ENCODE peak calls at places on chromosome 15, in eight cellular contexts. One of them, this sample, is unnamed.

GRCh38 chr15:28147827-28148226 is 48.7 kb upstream of the OCA2 start:
- DNase-seq in activated naive CD4-positive, alpha-beta T cell: no peak
- DNase-seq in tibial nerve: no peak
- DNase-seq in H4: no peak
- DNase-seq in A549: no peak
- DNase-seq in H54: no peak
- DNase-seq in HCT116: no peak
- DNase-seq in cardiac fibroblast: peak; percentile 17
- DNase-seq in this sample: peak; percentile 18

GRCh38 chr15:100252779-100253417 is 88.9 kb downstream of the ADAMTS17 start:
- DNase-seq in activated naive CD4-positive, alpha-beta T cell: no peak
- DNase-seq in tibial nerve: no peak
- DNase-seq in H4: no peak
- DNase-seq in A549: no peak
- DNase-seq in H54: no peak
- DNase-seq in HCT116: no peak
- DNase-seq in cardiac fibroblast: no peak
- DNase-seq in this sample: no peak

GRCh38 chr15:30877070-30877469 is 26.6 kb upstream of the FAN1 start:
- DNase-seq in activated naive CD4-positive, alpha-beta T cell: no peak
- DNase-seq in tibial nerve: no peak
- DNase-seq in H4: no peak
- DNase-seq in A549: no peak
- DNase-seq in H54: no peak
- DNase-seq in HCT116: no peak
- DNase-seq in cardiac fibroblast: no peak
- DNase-seq in this sample: no peak

GRCh38 chr15:48856947-48857346 is 21.0 kb upstream of the EID1 start:
- DNase-seq in activated naive CD4-positive, alpha-beta T cell: no peak
- DNase-seq in tibial nerve: no peak
- DNase-seq in H4: peak; percentile 81
- DNase-seq in A549: no peak
- DNase-seq in H54: no peak
- DNase-seq in HCT116: no peak
- DNase-seq in cardiac fibroblast: no peak
- DNase-seq in this sample: peak; percentile 44

GRCh38 chr15:61653110-61653509 is 407.1 kb downstream of the VPS13C start:
- DNase-seq in activated naive CD4-positive, alpha-beta T cell: no peak
- DNase-seq in tibial nerve: peak; percentile 55
- DNase-seq in H4: peak; percentile 12
- DNase-seq in A549: no peak
- DNase-seq in H54: no peak
- DNase-seq in HCT116: no peak
- DNase-seq in cardiac fibroblast: no peak
- DNase-seq in this sample: no peak

GRCh38 chr15:32119694-32120330 is 89.5 kb downstream of the CHRNA7 start:
- DNase-seq in activated naive CD4-positive, alpha-beta T cell: no peak
- DNase-seq in tibial nerve: no peak
- DNase-seq in H4: no peak
- DNase-seq in A549: no peak
- DNase-seq in H54: no peak
- DNase-seq in HCT116: no peak
- DNase-seq in cardiac fibroblast: no peak
- DNase-seq in this sample: no peak

GRCh38 chr15:73716417-73716816 is 32.2 kb downstream of the CD276 start:
- DNase-seq in activated naive CD4-positive, alpha-beta T cell: no peak
- DNase-seq in tibial nerve: no peak
- DNase-seq in H4: no peak
- DNase-seq in A549: no peak
- DNase-seq in H54: no peak
- DNase-seq in HCT116: no peak
- DNase-seq in cardiac fibroblast: no peak
- DNase-seq in this sample: no peak

GRCh38 chr15:67832031-67832551 is 6.8 kb downstream of the SKOR1 start:
- DNase-seq in activated naive CD4-positive, alpha-beta T cell: no peak
- DNase-seq in tibial nerve: no peak
- DNase-seq in H4: peak; percentile 39
- DNase-seq in A549: no peak
- DNase-seq in H54: no peak
- DNase-seq in HCT116: no peak
- DNase-seq in cardiac fibroblast: peak; percentile 55
- DNase-seq in this sample: no peak

GRCh38 chr15:78461171-78461881 is 23.3 kb downstream of the IREB2 start:
- DNase-seq in activated naive CD4-positive, alpha-beta T cell: no peak
- DNase-seq in tibial nerve: no peak
- DNase-seq in H4: no peak
- DNase-seq in A549: no peak
- DNase-seq in H54: no peak
- DNase-seq in HCT116: no peak
- DNase-seq in cardiac fibroblast: peak; percentile 31
- DNase-seq in this sample: no peak

GRCh38 chr15:67531379-67532059 is 10.6 kb downstream of the C15orf61 start:
- DNase-seq in activated naive CD4-positive, alpha-beta T cell: no peak
- DNase-seq in tibial nerve: no peak
- DNase-seq in H4: no peak
- DNase-seq in A549: no peak
- DNase-seq in H54: no peak
- DNase-seq in HCT116: no peak
- DNase-seq in cardiac fibroblast: peak; percentile 85
- DNase-seq in this sample: peak; percentile 43

GRCh38 chr15:85073556-85074194 is 92.0 kb downstream of the PDE8A start:
- DNase-seq in activated naive CD4-positive, alpha-beta T cell: no peak
- DNase-seq in tibial nerve: no peak
- DNase-seq in H4: no peak
- DNase-seq in A549: peak; percentile 75
- DNase-seq in H54: peak; percentile 5
- DNase-seq in HCT116: no peak
- DNase-seq in cardiac fibroblast: peak; percentile 17
- DNase-seq in this sample: peak; percentile 22

GRCh38 chr15:49235446-49236207 is 65.6 kb downstream of the GALK2 start:
- DNase-seq in activated naive CD4-positive, alpha-beta T cell: no peak
- DNase-seq in tibial nerve: peak; percentile 49
- DNase-seq in H4: peak; percentile 89
- DNase-seq in A549: no peak
- DNase-seq in H54: no peak
- DNase-seq in HCT116: peak; percentile 48
- DNase-seq in cardiac fibroblast: peak; percentile 91
- DNase-seq in this sample: peak; percentile 72

GRCh38 chr15:99979371-99979770 is 246.1 kb upstream of the LYSMD4 start:
- DNase-seq in activated naive CD4-positive, alpha-beta T cell: no peak
- DNase-seq in tibial nerve: no peak
- DNase-seq in H4: no peak
- DNase-seq in A549: no peak
- DNase-seq in H54: no peak
- DNase-seq in HCT116: no peak
- DNase-seq in cardiac fibroblast: no peak
- DNase-seq in this sample: no peak

GRCh38 chr15:90004671-90005070 is 3.5 kb downstream of the ZNF710 start:
- DNase-seq in activated naive CD4-positive, alpha-beta T cell: no peak
- DNase-seq in tibial nerve: peak; percentile 38
- DNase-seq in H4: no peak
- DNase-seq in A549: peak; percentile 65
- DNase-seq in H54: peak; percentile 82
- DNase-seq in HCT116: no peak
- DNase-seq in cardiac fibroblast: peak; percentile 99
- DNase-seq in this sample: peak; percentile 92

GRCh38 chr15:51260262-51260661 is 78.1 kb downstream of the CYP19A1 start:
- DNase-seq in activated naive CD4-positive, alpha-beta T cell: no peak
- DNase-seq in tibial nerve: no peak
- DNase-seq in H4: no peak
- DNase-seq in A549: no peak
- DNase-seq in H54: no peak
- DNase-seq in HCT116: no peak
- DNase-seq in cardiac fibroblast: peak; percentile 27
- DNase-seq in this sample: no peak

GRCh38 chr15:82635798-82636197 is 11.4 kb downstream of the CPEB1 start:
- DNase-seq in activated naive CD4-positive, alpha-beta T cell: no peak
- DNase-seq in tibial nerve: no peak
- DNase-seq in H4: no peak
- DNase-seq in A549: no peak
- DNase-seq in H54: no peak
- DNase-seq in HCT116: no peak
- DNase-seq in cardiac fibroblast: no peak
- DNase-seq in this sample: no peak

GRCh38 chr15:98743177-98743576 is 94.8 kb downstream of the IGF1R start:
- DNase-seq in activated naive CD4-positive, alpha-beta T cell: no peak
- DNase-seq in tibial nerve: no peak
- DNase-seq in H4: no peak
- DNase-seq in A549: no peak
- DNase-seq in H54: no peak
- DNase-seq in HCT116: no peak
- DNase-seq in cardiac fibroblast: no peak
- DNase-seq in this sample: no peak

GRCh38 chr15:89828324-89829145 is 13.9 kb upstream of the ANPEP start:
- DNase-seq in activated naive CD4-positive, alpha-beta T cell: no peak
- DNase-seq in tibial nerve: peak; percentile 49
- DNase-seq in H4: no peak
- DNase-seq in A549: no peak
- DNase-seq in H54: peak; percentile 74
- DNase-seq in HCT116: no peak
- DNase-seq in cardiac fibroblast: peak; percentile 72
- DNase-seq in this sample: peak; percentile 38

GRCh38 chr15:51202783-51203182 is 108.1 kb upstream of the TNFAIP8L3 start:
- DNase-seq in activated naive CD4-positive, alpha-beta T cell: no peak
- DNase-seq in tibial nerve: no peak
- DNase-seq in H4: no peak
- DNase-seq in A549: no peak
- DNase-seq in H54: no peak
- DNase-seq in HCT116: no peak
- DNase-seq in cardiac fibroblast: no peak
- DNase-seq in this sample: no peak

GRCh38 chr15:88918738-88919137 is 5.6 kb upstream of the MFGE8 start:
- DNase-seq in activated naive CD4-positive, alpha-beta T cell: no peak
- DNase-seq in tibial nerve: peak; percentile 71
- DNase-seq in H4: peak; percentile 99
- DNase-seq in A549: no peak
- DNase-seq in H54: no peak
- DNase-seq in HCT116: peak; percentile 90
- DNase-seq in cardiac fibroblast: peak; percentile 99
- DNase-seq in this sample: peak; percentile 95

GRCh38 chr15:80228959-80229610 is 22.9 kb downstream of the CTXND1 start:
- DNase-seq in activated naive CD4-positive, alpha-beta T cell: no peak
- DNase-seq in tibial nerve: no peak
- DNase-seq in H4: peak; percentile 42
- DNase-seq in A549: no peak
- DNase-seq in H54: peak; percentile 42
- DNase-seq in HCT116: no peak
- DNase-seq in cardiac fibroblast: peak; percentile 36
- DNase-seq in this sample: peak; percentile 26

GRCh38 chr15:44066211-44066827 is 128.8 kb downstream of the FRMD5 start:
- DNase-seq in activated naive CD4-positive, alpha-beta T cell: no peak
- DNase-seq in tibial nerve: peak; percentile 65
- DNase-seq in H4: peak; percentile 62
- DNase-seq in A549: peak; percentile 24
- DNase-seq in H54: peak; percentile 21
- DNase-seq in HCT116: peak; percentile 68
- DNase-seq in cardiac fibroblast: peak; percentile 89
- DNase-seq in this sample: peak; percentile 52

GRCh38 chr15:83654379-83655236 is 685 bp downstream of the ADAMTSL3 start:
- DNase-seq in activated naive CD4-positive, alpha-beta T cell: no peak
- DNase-seq in tibial nerve: no peak
- DNase-seq in H4: no peak
- DNase-seq in A549: no peak
- DNase-seq in H54: no peak
- DNase-seq in HCT116: no peak
- DNase-seq in cardiac fibroblast: no peak
- DNase-seq in this sample: no peak

GRCh38 chr15:98952381-98952803 is 55.2 kb downstream of the PGPEP1L start:
- DNase-seq in activated naive CD4-positive, alpha-beta T cell: no peak
- DNase-seq in tibial nerve: no peak
- DNase-seq in H4: peak; percentile 76
- DNase-seq in A549: no peak
- DNase-seq in H54: no peak
- DNase-seq in HCT116: no peak
- DNase-seq in cardiac fibroblast: no peak
- DNase-seq in this sample: no peak

GRCh38 chr15:64681424-64682024 is 93.9 kb downstream of the RBPMS2 start:
- DNase-seq in activated naive CD4-positive, alpha-beta T cell: no peak
- DNase-seq in tibial nerve: peak; percentile 26
- DNase-seq in H4: peak; percentile 66
- DNase-seq in A549: peak; percentile 98
- DNase-seq in H54: peak; percentile 52
- DNase-seq in HCT116: peak; percentile 61
- DNase-seq in cardiac fibroblast: peak; percentile 78
- DNase-seq in this sample: peak; percentile 57